ENCODE peak calls at places on chromosomes 3 and 15, in eight cellular contexts. J is BJ, S is iPS-NIHi11, H is SW480, G is skeletal muscle cell, Z is lung microvascular endothelial cell, C is GOT3, F is osteocyte. Y is an unnamed sample.

GRCh38 chr3:133835961-133836360 is 30.3 kb downstream of the SRPRB start:
- DNase-seq in H (no peak), J (no peak), Z (no peak), F (peak; percentile 67), S (no peak), G (no peak), C (no peak), Y (no peak)

GRCh38 chr15:59993950-59994401 is 10.1 kb upstream of the FOXB1 start:
- DNase-seq in C (no peak), S (peak; percentile 75), Z (no peak), G (no peak), J (no peak), F (no peak), H (no peak), Y (peak; percentile 77)

GRCh38 chr15:69090197-69090948 is 70.1 kb upstream of the GLCE start:
- DNase-seq in J (no peak), H (no peak), Z (peak; percentile 29), C (no peak), S (peak; percentile 72), G (peak; percentile 73), F (no peak), Y (peak; percentile 34)

GRCh38 chr3:16508591-16508995 is 4.9 kb downstream of the RFTN1 start:
- DNase-seq in Z (no peak), F (no peak), H (no peak), J (no peak), S (no peak), G (no peak), C (no peak), Y (no peak)

GRCh38 chr15:83380026-83380425 is 67.1 kb upstream of the SH3GL3 start:
- DNase-seq in Z (no peak), S (no peak), H (peak; percentile 39), C (no peak), J (no peak), G (no peak), F (no peak), Y (no peak)

GRCh38 chr15:44832068-44832467 is 95.7 kb downstream of the TRIM69 start:
- DNase-seq in H (no peak), G (no peak), Z (no peak), C (no peak), S (no peak), F (no peak), J (no peak), Y (no peak)

GRCh38 chr3:169769287-169770181 is at the start of gene ACTRT3:
- DNase-seq in G (no peak), Z (peak; percentile 53), J (no peak), F (peak; percentile 87), S (peak; percentile 77), C (peak; percentile 52), H (peak; percentile 82), Y (peak; percentile 92)

GRCh38 chr3:128491071-128491899 is 1.7 kb downstream of the GATA2 start:
- DNase-seq in H (no peak), Z (peak; percentile 50), J (no peak), G (no peak), F (peak; percentile 82), C (no peak), S (no peak), Y (peak; percentile 57)

GRCh38 chr3:4855676-4856075 is 123.6 kb upstream of the BHLHE40 start:
- DNase-seq in J (no peak), S (no peak), G (no peak), Z (peak; percentile 99), F (no peak), C (no peak), H (no peak), Y (no peak)

GRCh38 chr3:3170998-3171397 is 8.5 kb downstream of the CRBN start:
- DNase-seq in F (no peak), Z (peak; percentile 66), J (no peak), S (peak; percentile 12), G (no peak), H (no peak), C (no peak), Y (peak; percentile 28)

GRCh38 chr3:89690649-89691048 is 583.2 kb downstream of the EPHA3 start:
- DNase-seq in S (peak; percentile 9), J (no peak), C (no peak), F (no peak), H (no peak), G (peak; percentile 14), Z (no peak), Y (no peak)

GRCh38 chr3:179454887-179455286 is 3.6 kb upstream of the GNB4 start:
- DNase-seq in S (no peak), G (no peak), C (no peak), J (no peak), F (no peak), H (no peak), Z (no peak), Y (no peak)

GRCh38 chr3:14284694-14285404 is 106.2 kb downstream of the LSM3 start:
- DNase-seq in J (no peak), Z (no peak), S (no peak), G (no peak), C (no peak), H (no peak), F (no peak), Y (no peak)

GRCh38 chr15:26974120-26974780 is 3.3 kb downstream of the GABRG3 start:
- DNase-seq in G (peak; percentile 5), H (peak; percentile 27), S (peak; percentile 33), J (no peak), Z (peak; percentile 16), C (no peak), F (no peak), Y (peak; percentile 55)

GRCh38 chr3:149659173-149659468 is 1.3 kb upstream of the WWTR1 start:
- DNase-seq in Z (peak; percentile 37), G (no peak), F (no peak), J (no peak), C (no peak), S (no peak), H (no peak), Y (no peak)